ENCODE peak calls at places on chromosomes 4 and X, in six cellular contexts. V is naive thymus-derived CD8-positive, alpha-beta T cell; N is pancreas; I is right cardiac atrium; F is activated CD8-positive, alpha-beta memory T cell treated with anti-CD3 and anti-CD28 coated beads, Interleukin-2, amount 50 U/mL, for 4 hours; A is mesendoderm. B is an unnamed sample.
A peak's percentile ranks its signal among the peaks of the same experiment; 100 is the strongest.

GRCh38 chrX:40440841-40441240 is 139.9 kb upstream of the ATP6AP2 start:
- DNase-seq in V (no peak), N (no peak), I (no peak), F (no peak), A (no peak), B (no peak)

GRCh38 chr4:17111959-17112659 is 213.7 kb upstream of the LDB2 start:
- DNase-seq in V (no peak), N (no peak), I (no peak), F (no peak), A (peak; percentile 76), B (peak; percentile 58)

GRCh38 chr4:72375050-72375736 is 193.8 kb downstream of the ADAMTS3 start:
- DNase-seq in V (no peak), N (no peak), I (no peak), F (no peak), A (peak; percentile 76), B (no peak)

GRCh38 chr4:180949825-180950224 is 1293.4 kb upstream of the TENM3 start:
- DNase-seq in V (no peak), N (no peak), I (no peak), F (no peak), A (no peak), B (no peak)

GRCh38 chrX:119654112-119654531 is 38.8 kb downstream of the SEPTIN6 start:
- DNase-seq in V (peak; percentile 57), N (no peak), I (peak; percentile 73), F (no peak), A (peak; percentile 51), B (peak; percentile 90)

GRCh38 chrX:17632942-17633341 is 104.4 kb upstream of the SCML1 start:
- DNase-seq in V (no peak), N (no peak), I (no peak), F (no peak), A (no peak), B (no peak)

GRCh38 chr4:83334425-83335241 is at the start of gene HPSE:
- DNase-seq in V (peak; percentile 68), N (peak; percentile 79), I (peak; percentile 94), F (peak; percentile 67), A (peak; percentile 81), B (peak; percentile 61)

GRCh38 chr4:185112104-185112503 is 31.0 kb upstream of the SLC25A4 start:
- DNase-seq in V (no peak), N (no peak), I (no peak), F (no peak), A (peak; percentile 62), B (peak; percentile 53)

GRCh38 chr4:1770245-1770644 is 22.8 kb upstream of the FGFR3 start:
- DNase-seq in V (no peak), N (no peak), I (no peak), F (no peak), A (no peak), B (no peak)

GRCh38 chrX:150476183-150476699 is 92.2 kb upstream of the MTM1 start:
- DNase-seq in V (no peak), N (no peak), I (no peak), F (no peak), A (no peak), B (no peak)

GRCh38 chr4:41506071-41506470 is 31.9 kb upstream of the LIMCH1 start:
- DNase-seq in V (no peak), N (no peak), I (no peak), F (no peak), A (peak; percentile 38), B (no peak)

GRCh38 chrX:136608295-136608933 is 39.5 kb upstream of the CD40LG start:
- DNase-seq in V (peak; percentile 60), N (no peak), I (peak; percentile 48), F (peak; percentile 56), A (peak; percentile 7), B (peak; percentile 13)

GRCh38 chr4:113368056-113368455 is 318.6 kb downstream of the ANK2 start:
- DNase-seq in V (no peak), N (no peak), I (no peak), F (no peak), A (no peak), B (no peak)

GRCh38 chr4:153275380-153276276 is 68.9 kb upstream of the MND1 start:
- DNase-seq in V (no peak), N (no peak), I (no peak), F (no peak), A (no peak), B (no peak)

GRCh38 chr4:153466637-153467153 is 535 bp downstream of the TMEM131L start:
- DNase-seq in V (no peak), N (peak; percentile 70), I (peak; percentile 61), F (peak; percentile 33), A (no peak), B (no peak)

GRCh38 chrX:44428989-44429627 is 85.6 kb upstream of the EFHC2 start:
- DNase-seq in V (no peak), N (no peak), I (no peak), F (no peak), A (no peak), B (no peak)

B was measured in testis.